ENCODE peak calls at places on chromosomes 16 and 17, in five cellular contexts. J is fibroblast of lung, F is astrocyte of the spinal cord, I is tibial nerve, S is WTC11. Z is an unnamed sample.

GRCh38 chr17:15109608-15110007 is 155.5 kb downstream of the PMP22 start:
- DNase-seq in S (peak; percentile 19), I (no peak), F (no peak), J (no peak), Z (no peak)

GRCh38 chr16:84495506-84495905 is 9.0 kb downstream of the MEAK7 start:
- DNase-seq in I (no peak), S (no peak), J (no peak), F (no peak), Z (no peak)

GRCh38 chr16:11836653-11837244 is 14.6 kb downstream of the RSL1D1 start:
- DNase-seq in J (peak; percentile 78), S (no peak), I (no peak), F (peak; percentile 92), Z (no peak)

GRCh38 chr16:89602273-89602951 is 11.0 kb upstream of the DPEP1 start:
- DNase-seq in J (peak; percentile 80), F (peak; percentile 87), I (no peak), S (peak; percentile 51), Z (peak; percentile 73)

GRCh38 chr16:69853481-69853880 is 91.3 kb downstream of the WWP2 start:
- DNase-seq in S (no peak), I (no peak), F (no peak), J (no peak), Z (no peak)

GRCh38 chr16:68083861-68084503 is 1.2 kb upstream of the NFATC3 start:
- DNase-seq in J (peak; percentile 37), I (peak; percentile 27), F (no peak), S (peak; percentile 24), Z (no peak)

GRCh38 chr16:549544-550263 is 10.5 kb upstream of the PRR35 start:
- DNase-seq in S (peak; percentile 70), F (no peak), J (no peak), I (no peak), Z (no peak)

GRCh38 chr16:27491894-27492587 is 57.7 kb downstream of the GTF3C1 start:
- DNase-seq in S (no peak), F (no peak), I (no peak), J (no peak), Z (no peak)

GRCh38 chr17:48545022-48545376 is at the start of gene HOXB2:
- DNase-seq in F (peak; percentile 81), S (no peak), I (no peak), J (peak; percentile 81), Z (no peak)

GRCh38 chr17:82097187-82097918 is 683 bp downstream of the FASN start:
- DNase-seq in J (peak; percentile 47), S (no peak), F (peak; percentile 50), I (no peak), Z (peak; percentile 76)

GRCh38 chr17:82952019-82952418 is 112.2 kb upstream of the ZNF750 start:
- DNase-seq in F (no peak), I (no peak), J (no peak), S (no peak), Z (no peak)

GRCh38 chr16:86828653-86829052 is 250.3 kb downstream of the FOXL1 start:
- DNase-seq in S (no peak), I (no peak), F (no peak), J (no peak), Z (no peak)

GRCh38 chr16:74774223-74775139 is at the start of gene FA2H:
- DNase-seq in F (peak; percentile 24), J (peak; percentile 8), I (no peak), S (peak; percentile 88), Z (peak; percentile 96)

GRCh38 chr17:81434079-81434478 is 38.8 kb downstream of the BAHCC1 start:
- DNase-seq in J (no peak), S (no peak), I (peak; percentile 34), F (no peak), Z (no peak)

GRCh38 chr16:83952940-83953795 is at the start of gene OSGIN1:
- DNase-seq in S (no peak), F (peak; percentile 91), I (peak; percentile 93), J (peak; percentile 96), Z (peak; percentile 86)

GRCh38 chr16:13968835-13969234 is 48.9 kb downstream of the ERCC4 start:
- DNase-seq in F (no peak), S (no peak), J (no peak), I (no peak), Z (no peak)

GRCh38 chr17:59361386-59361785 is 29.9 kb downstream of the YPEL2 start:
- DNase-seq in F (peak; percentile 52), I (no peak), J (peak; percentile 60), S (no peak), Z (no peak)

GRCh38 chr16:57639172-57639571 is 10.7 kb downstream of the ADGRG1 start:
- DNase-seq in S (peak; percentile 75), J (peak; percentile 43), F (peak; percentile 36), I (no peak), Z (no peak)

GRCh38 chr16:51152691-51153261 is 1.7 kb upstream of the SALL1 start:
- DNase-seq in F (peak; percentile 70), J (peak; percentile 10), S (no peak), I (no peak), Z (no peak)

GRCh38 chr17:47618416-47618815 is 31.3 kb upstream of the KPNB1 start:
- DNase-seq in J (no peak), S (no peak), I (no peak), F (no peak), Z (no peak)

GRCh38 chr16:68644715-68645493 is at the start of gene CDH3:
- DNase-seq in J (no peak), S (peak; percentile 94), F (no peak), I (no peak), Z (peak; percentile 48)

GRCh38 chr17:7020894-7021664 is 1.8 kb upstream of the BCL6B start:
- DNase-seq in S (no peak), F (no peak), J (no peak), I (no peak), Z (no peak)

DNA sequence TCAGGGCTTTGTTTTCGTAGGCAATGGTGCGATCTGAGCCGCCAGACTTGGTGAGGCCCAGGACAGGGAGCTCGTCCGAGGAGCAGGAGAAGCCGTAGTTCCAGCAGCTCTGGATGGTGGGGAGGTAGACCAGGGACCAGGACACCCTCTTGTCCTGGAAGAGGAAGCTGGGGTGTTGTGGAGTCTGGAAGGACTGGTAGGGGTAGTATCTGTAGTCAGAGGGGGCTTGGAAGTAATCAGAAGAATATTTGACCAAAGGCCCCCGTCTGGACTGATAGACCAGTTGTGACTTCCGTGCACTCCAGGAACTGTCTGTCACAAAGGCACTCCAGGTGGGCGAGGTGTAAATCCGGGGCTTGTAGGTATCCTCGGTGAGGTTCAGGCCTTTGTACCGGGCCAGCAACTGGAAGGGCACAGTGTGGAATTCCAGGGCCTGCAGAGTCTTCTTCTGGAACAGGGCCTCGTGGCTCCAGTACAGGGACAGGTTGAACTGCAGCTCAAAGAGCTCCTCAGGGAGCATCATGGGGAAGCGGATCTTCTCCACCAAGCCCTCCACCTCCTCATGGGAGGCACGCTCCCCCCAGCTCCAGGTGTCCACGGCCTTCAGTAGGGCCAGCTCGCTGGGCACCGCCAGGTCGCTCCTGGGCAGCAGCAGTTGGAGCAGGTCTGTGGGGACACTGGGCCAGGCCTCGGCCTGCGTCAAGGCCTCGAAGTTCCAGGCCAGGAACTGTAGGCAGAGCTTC is 7.8 kb downstream of the LGALS3BP start:
- DNase-seq in I (no peak), S (no peak), F (no peak), J (no peak), Z (no peak)
- TF ChIP-seq CTCF in I (no peak), S (no peak), F (no peak), J (no peak), Z (no peak)

GRCh38 chr16:56608876-56609462 is 585 bp downstream of the MT2A start:
- DNase-seq in S (no peak), F (no peak), I (no peak), J (no peak), Z (no peak)

GRCh38 chr16:56609463-56609921 is 1.1 kb downstream of the MT2A start:
- DNase-seq in S (no peak), F (peak; percentile 92), I (peak; percentile 61), J (peak; percentile 94), Z (peak; percentile 84)

GRCh38 chr16:56610609-56611111 is 2.3 kb downstream of the MT2A start:
- DNase-seq in S (no peak), J (peak; percentile 39), F (no peak), I (no peak), Z (no peak)

GRCh38 chr16:56611281-56611833 is 3.0 kb downstream of the MT2A start:
- DNase-seq in S (no peak), F (peak; percentile 34), J (peak; percentile 74), I (no peak), Z (no peak)

DNA sequence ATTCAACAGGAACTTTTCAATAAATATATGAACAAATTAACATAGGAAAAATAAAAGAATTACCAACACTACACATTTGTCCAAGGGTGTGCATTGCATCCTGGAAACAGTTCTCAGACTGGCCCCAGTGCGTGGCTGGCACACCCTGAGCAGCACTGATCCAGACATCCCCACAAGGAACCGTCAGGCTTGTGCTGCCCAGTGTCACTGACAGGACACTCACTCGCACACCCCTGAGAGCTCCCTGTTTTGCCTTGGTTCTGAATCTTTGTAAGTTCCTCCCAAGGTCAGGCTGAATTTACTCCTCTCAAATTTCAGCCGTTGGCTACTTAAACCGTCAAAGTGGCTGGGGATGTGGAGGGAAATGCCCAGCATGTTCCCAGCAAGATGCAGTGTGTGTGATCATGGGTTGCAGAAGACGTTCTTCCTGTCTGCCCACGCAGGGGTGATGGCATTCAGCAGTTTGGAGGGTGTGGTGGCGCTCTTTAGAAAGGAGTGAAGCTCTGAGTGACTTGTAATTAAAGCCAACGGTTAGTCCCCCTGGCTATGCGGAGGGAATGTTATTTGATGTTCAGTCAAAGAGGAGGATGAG is 1.7 kb downstream of the MT2A start:
- DNase-seq in S (no peak), I (no peak), F (peak; percentile 94), J (peak; percentile 90), Z (no peak)
- TF ChIP-seq CTCF in S (no peak), I (no peak), F (no peak), J (no peak), Z (no peak)

GRCh38 chr17:8143581-8144400 is 8.4 kb downstream of the PER1 start:
- DNase-seq in I (no peak), F (no peak), J (no peak), S (no peak), Z (no peak)

GRCh38 chr17:8141741-8142140 is 10.5 kb downstream of the PER1 start:
- DNase-seq in I (no peak), S (no peak), F (no peak), J (no peak), Z (no peak)

GRCh38 chr17:8142158-8142886 is 9.9 kb downstream of the PER1 start:
- DNase-seq in F (no peak), S (no peak), I (no peak), J (no peak), Z (no peak)

GRCh38 chr17:8144401-8145295 is 7.6 kb downstream of the PER1 start:
- DNase-seq in I (no peak), S (no peak), J (no peak), F (no peak), Z (no peak)

GRCh38 chr17:8142887-8143580 is 9.2 kb downstream of the PER1 start:
- DNase-seq in S (no peak), I (no peak), F (no peak), J (no peak), Z (no peak)
- TF ChIP-seq CTCF in S (no peak), I (no peak), F (no peak), J (no peak), Z (no peak)

GRCh38 chr17:42458497-42459255 is at the start of gene ATP6V0A1:
- DNase-seq in S (peak; percentile 97), F (peak; percentile 83), J (peak; percentile 84), I (peak; percentile 93), Z (peak; percentile 92)

GRCh38 chr17:42459256-42459982 is 741 bp downstream of the ATP6V0A1 start:
- DNase-seq in J (peak; percentile 65), I (peak; percentile 64), F (peak; percentile 53), S (peak; percentile 31), Z (peak; percentile 25)

GRCh38 chr17:42456223-42457106 is 2.2 kb upstream of the ATP6V0A1 start:
- DNase-seq in S (no peak), I (no peak), J (peak; percentile 91), F (peak; percentile 82), Z (peak; percentile 67)

GRCh38 chr17:42459983-42460300 is 1.3 kb downstream of the ATP6V0A1 start:
- DNase-seq in F (peak; percentile 66), J (peak; percentile 58), I (no peak), S (no peak), Z (peak; percentile 50)

GRCh38 chr17:42457107-42457787 is 1.4 kb upstream of the ATP6V0A1 start:
- DNase-seq in I (no peak), J (no peak), F (no peak), S (no peak), Z (peak; percentile 31)
- TF ChIP-seq CTCF in I (no peak), J (no peak), F (no peak), S (no peak), Z (no peak)

Z was measured in GM20000.